ENCODE peak calls at places on chromosomes 12 and 14, in six cellular contexts. One of them, this sample, is unnamed.

GRCh38 chr12:131559517-131560516 is 151.1 kb upstream of the SFSWAP start:
- DNase-seq in kidney: no peak
- DNase-seq in NCI-H2171 treated with DMSO at 0.1 percent for 48 hours: peak; percentile 42
- DNase-seq in activated CD4-positive, alpha-beta T cell treated with anti-CD3 and anti-CD28 coated beads, Interleukin-2, amount 50 U/mL, for 48 hours: no peak
- DNase-seq in NCI-H1436 treated with DMSO at 0.1 percent for 48 hours: no peak
- DNase-seq in stimulated activated CD4-positive, alpha-beta T cell treated with anti-CD3 and anti-CD28 coated beads, TNF-alpha, amount 100 ng/mL, for 4 hours: no peak
- DNase-seq in this sample: no peak

GRCh38 chr14:101114726-101115481 is 211.4 kb upstream of the RTL1 start:
- DNase-seq in stimulated activated CD4-positive, alpha-beta T cell treated with anti-CD3 and anti-CD28 coated beads, TNF-alpha, amount 100 ng/mL, for 4 hours: no peak
- DNase-seq in kidney: peak; percentile 49
- DNase-seq in NCI-H1436 treated with DMSO at 0.1 percent for 48 hours: no peak
- DNase-seq in activated CD4-positive, alpha-beta T cell treated with anti-CD3 and anti-CD28 coated beads, Interleukin-2, amount 50 U/mL, for 48 hours: no peak
- DNase-seq in NCI-H2171 treated with DMSO at 0.1 percent for 48 hours: no peak
- DNase-seq in this sample: no peak

GRCh38 chr12:114403690-114404450 is 2.1 kb downstream of the TBX5 start:
- DNase-seq in NCI-H1436 treated with DMSO at 0.1 percent for 48 hours: no peak
- DNase-seq in NCI-H2171 treated with DMSO at 0.1 percent for 48 hours: no peak
- DNase-seq in stimulated activated CD4-positive, alpha-beta T cell treated with anti-CD3 and anti-CD28 coated beads, TNF-alpha, amount 100 ng/mL, for 4 hours: no peak
- DNase-seq in kidney: no peak
- DNase-seq in activated CD4-positive, alpha-beta T cell treated with anti-CD3 and anti-CD28 coated beads, Interleukin-2, amount 50 U/mL, for 48 hours: no peak
- DNase-seq in this sample: no peak

GRCh38 chr14:22836301-22837058 is at the start of gene MMP14:
- DNase-seq in NCI-H1436 treated with DMSO at 0.1 percent for 48 hours: no peak
- DNase-seq in stimulated activated CD4-positive, alpha-beta T cell treated with anti-CD3 and anti-CD28 coated beads, TNF-alpha, amount 100 ng/mL, for 4 hours: no peak
- DNase-seq in NCI-H2171 treated with DMSO at 0.1 percent for 48 hours: peak; percentile 68
- DNase-seq in activated CD4-positive, alpha-beta T cell treated with anti-CD3 and anti-CD28 coated beads, Interleukin-2, amount 50 U/mL, for 48 hours: no peak
- DNase-seq in kidney: peak; percentile 90
- DNase-seq in this sample: no peak

GRCh38 chr12:101881228-101881627 is 3.8 kb downstream of the DRAM1 start:
- DNase-seq in stimulated activated CD4-positive, alpha-beta T cell treated with anti-CD3 and anti-CD28 coated beads, TNF-alpha, amount 100 ng/mL, for 4 hours: no peak
- DNase-seq in NCI-H1436 treated with DMSO at 0.1 percent for 48 hours: no peak
- DNase-seq in activated CD4-positive, alpha-beta T cell treated with anti-CD3 and anti-CD28 coated beads, Interleukin-2, amount 50 U/mL, for 48 hours: no peak
- DNase-seq in NCI-H2171 treated with DMSO at 0.1 percent for 48 hours: no peak
- DNase-seq in kidney: no peak
- DNase-seq in this sample: no peak

GRCh38 chr14:53306267-53306721 is 153.2 kb upstream of the DDHD1 start:
- DNase-seq in activated CD4-positive, alpha-beta T cell treated with anti-CD3 and anti-CD28 coated beads, Interleukin-2, amount 50 U/mL, for 48 hours: peak; percentile 54
- DNase-seq in kidney: no peak
- DNase-seq in stimulated activated CD4-positive, alpha-beta T cell treated with anti-CD3 and anti-CD28 coated beads, TNF-alpha, amount 100 ng/mL, for 4 hours: no peak
- DNase-seq in NCI-H1436 treated with DMSO at 0.1 percent for 48 hours: no peak
- DNase-seq in NCI-H2171 treated with DMSO at 0.1 percent for 48 hours: peak; percentile 64
- DNase-seq in this sample: peak; percentile 2

GRCh38 chr12:124024263-124024678 is 51.3 kb downstream of the ZNF664 start:
- DNase-seq in NCI-H1436 treated with DMSO at 0.1 percent for 48 hours: no peak
- DNase-seq in stimulated activated CD4-positive, alpha-beta T cell treated with anti-CD3 and anti-CD28 coated beads, TNF-alpha, amount 100 ng/mL, for 4 hours: no peak
- DNase-seq in NCI-H2171 treated with DMSO at 0.1 percent for 48 hours: no peak
- DNase-seq in kidney: no peak
- DNase-seq in activated CD4-positive, alpha-beta T cell treated with anti-CD3 and anti-CD28 coated beads, Interleukin-2, amount 50 U/mL, for 48 hours: no peak
- DNase-seq in this sample: no peak

GRCh38 chr12:99087278-99087677 is 442.2 kb downstream of the APAF1 start:
- DNase-seq in NCI-H2171 treated with DMSO at 0.1 percent for 48 hours: peak; percentile 69
- DNase-seq in activated CD4-positive, alpha-beta T cell treated with anti-CD3 and anti-CD28 coated beads, Interleukin-2, amount 50 U/mL, for 48 hours: no peak
- DNase-seq in NCI-H1436 treated with DMSO at 0.1 percent for 48 hours: peak; percentile 93
- DNase-seq in kidney: no peak
- DNase-seq in stimulated activated CD4-positive, alpha-beta T cell treated with anti-CD3 and anti-CD28 coated beads, TNF-alpha, amount 100 ng/mL, for 4 hours: no peak
- DNase-seq in this sample: no peak

GRCh38 chr12:91858186-91858585 is 287.5 kb downstream of the BTG1 start:
- DNase-seq in NCI-H2171 treated with DMSO at 0.1 percent for 48 hours: no peak
- DNase-seq in kidney: no peak
- DNase-seq in stimulated activated CD4-positive, alpha-beta T cell treated with anti-CD3 and anti-CD28 coated beads, TNF-alpha, amount 100 ng/mL, for 4 hours: no peak
- DNase-seq in activated CD4-positive, alpha-beta T cell treated with anti-CD3 and anti-CD28 coated beads, Interleukin-2, amount 50 U/mL, for 48 hours: no peak
- DNase-seq in NCI-H1436 treated with DMSO at 0.1 percent for 48 hours: no peak
- DNase-seq in this sample: no peak

GRCh38 chr14:68279437-68279720 is 459.8 kb downstream of the RAD51B start:
- DNase-seq in kidney: no peak
- DNase-seq in NCI-H1436 treated with DMSO at 0.1 percent for 48 hours: no peak
- DNase-seq in NCI-H2171 treated with DMSO at 0.1 percent for 48 hours: no peak
- DNase-seq in activated CD4-positive, alpha-beta T cell treated with anti-CD3 and anti-CD28 coated beads, Interleukin-2, amount 50 U/mL, for 48 hours: no peak
- DNase-seq in stimulated activated CD4-positive, alpha-beta T cell treated with anti-CD3 and anti-CD28 coated beads, TNF-alpha, amount 100 ng/mL, for 4 hours: no peak
- DNase-seq in this sample: no peak

GRCh38 chr12:90043264-90043663 is 334.6 kb upstream of the ATP2B1 start:
- DNase-seq in NCI-H1436 treated with DMSO at 0.1 percent for 48 hours: no peak
- DNase-seq in NCI-H2171 treated with DMSO at 0.1 percent for 48 hours: no peak
- DNase-seq in activated CD4-positive, alpha-beta T cell treated with anti-CD3 and anti-CD28 coated beads, Interleukin-2, amount 50 U/mL, for 48 hours: no peak
- DNase-seq in kidney: no peak
- DNase-seq in stimulated activated CD4-positive, alpha-beta T cell treated with anti-CD3 and anti-CD28 coated beads, TNF-alpha, amount 100 ng/mL, for 4 hours: no peak
- DNase-seq in this sample: no peak

GRCh38 chr14:47596232-47596631 is 79.2 kb downstream of the MDGA2 start:
- DNase-seq in kidney: no peak
- DNase-seq in activated CD4-positive, alpha-beta T cell treated with anti-CD3 and anti-CD28 coated beads, Interleukin-2, amount 50 U/mL, for 48 hours: no peak
- DNase-seq in NCI-H2171 treated with DMSO at 0.1 percent for 48 hours: no peak
- DNase-seq in stimulated activated CD4-positive, alpha-beta T cell treated with anti-CD3 and anti-CD28 coated beads, TNF-alpha, amount 100 ng/mL, for 4 hours: no peak
- DNase-seq in NCI-H1436 treated with DMSO at 0.1 percent for 48 hours: no peak
- DNase-seq in this sample: no peak

GRCh38 chr12:91316825-91317224 is 134.2 kb upstream of the DCN start:
- DNase-seq in kidney: no peak
- DNase-seq in stimulated activated CD4-positive, alpha-beta T cell treated with anti-CD3 and anti-CD28 coated beads, TNF-alpha, amount 100 ng/mL, for 4 hours: no peak
- DNase-seq in NCI-H1436 treated with DMSO at 0.1 percent for 48 hours: no peak
- DNase-seq in NCI-H2171 treated with DMSO at 0.1 percent for 48 hours: no peak
- DNase-seq in activated CD4-positive, alpha-beta T cell treated with anti-CD3 and anti-CD28 coated beads, Interleukin-2, amount 50 U/mL, for 48 hours: no peak
- DNase-seq in this sample: no peak

GRCh38 chr12:29620030-29620429 is 122.5 kb upstream of the OVCH1 start:
- DNase-seq in NCI-H1436 treated with DMSO at 0.1 percent for 48 hours: no peak
- DNase-seq in NCI-H2171 treated with DMSO at 0.1 percent for 48 hours: no peak
- DNase-seq in kidney: no peak
- DNase-seq in activated CD4-positive, alpha-beta T cell treated with anti-CD3 and anti-CD28 coated beads, Interleukin-2, amount 50 U/mL, for 48 hours: no peak
- DNase-seq in stimulated activated CD4-positive, alpha-beta T cell treated with anti-CD3 and anti-CD28 coated beads, TNF-alpha, amount 100 ng/mL, for 4 hours: no peak
- DNase-seq in this sample: no peak

GRCh38 chr12:57224973-57225679 is 4.4 kb upstream of the SHMT2 start:
- DNase-seq in NCI-H2171 treated with DMSO at 0.1 percent for 48 hours: peak; percentile 76
- DNase-seq in activated CD4-positive, alpha-beta T cell treated with anti-CD3 and anti-CD28 coated beads, Interleukin-2, amount 50 U/mL, for 48 hours: peak; percentile 72
- DNase-seq in stimulated activated CD4-positive, alpha-beta T cell treated with anti-CD3 and anti-CD28 coated beads, TNF-alpha, amount 100 ng/mL, for 4 hours: no peak
- DNase-seq in kidney: no peak
- DNase-seq in NCI-H1436 treated with DMSO at 0.1 percent for 48 hours: no peak
- DNase-seq in this sample: peak; percentile 41

GRCh38 chr12:4849024-4849594 is 60.6 kb upstream of the KCNA1 start:
- DNase-seq in NCI-H2171 treated with DMSO at 0.1 percent for 48 hours: peak; percentile 29
- DNase-seq in stimulated activated CD4-positive, alpha-beta T cell treated with anti-CD3 and anti-CD28 coated beads, TNF-alpha, amount 100 ng/mL, for 4 hours: no peak
- DNase-seq in NCI-H1436 treated with DMSO at 0.1 percent for 48 hours: no peak
- DNase-seq in kidney: no peak
- DNase-seq in activated CD4-positive, alpha-beta T cell treated with anti-CD3 and anti-CD28 coated beads, Interleukin-2, amount 50 U/mL, for 48 hours: no peak
- DNase-seq in this sample: no peak

GRCh38 chr12:98328467-98328866 is 186.9 kb upstream of the TMPO start:
- DNase-seq in NCI-H2171 treated with DMSO at 0.1 percent for 48 hours: no peak
- DNase-seq in activated CD4-positive, alpha-beta T cell treated with anti-CD3 and anti-CD28 coated beads, Interleukin-2, amount 50 U/mL, for 48 hours: no peak
- DNase-seq in stimulated activated CD4-positive, alpha-beta T cell treated with anti-CD3 and anti-CD28 coated beads, TNF-alpha, amount 100 ng/mL, for 4 hours: no peak
- DNase-seq in NCI-H1436 treated with DMSO at 0.1 percent for 48 hours: no peak
- DNase-seq in kidney: no peak
- DNase-seq in this sample: no peak

GRCh38 chr14:104366931-104367810 is 212.4 kb upstream of the C14orf180 start:
- DNase-seq in NCI-H1436 treated with DMSO at 0.1 percent for 48 hours: no peak
- DNase-seq in stimulated activated CD4-positive, alpha-beta T cell treated with anti-CD3 and anti-CD28 coated beads, TNF-alpha, amount 100 ng/mL, for 4 hours: no peak
- DNase-seq in kidney: peak; percentile 48
- DNase-seq in NCI-H2171 treated with DMSO at 0.1 percent for 48 hours: no peak
- DNase-seq in activated CD4-positive, alpha-beta T cell treated with anti-CD3 and anti-CD28 coated beads, Interleukin-2, amount 50 U/mL, for 48 hours: no peak
- DNase-seq in this sample: no peak

GRCh38 chr14:70905316-70905715 is 1.9 kb upstream of the PCNX1 start:
- DNase-seq in NCI-H1436 treated with DMSO at 0.1 percent for 48 hours: no peak
- DNase-seq in kidney: no peak
- DNase-seq in NCI-H2171 treated with DMSO at 0.1 percent for 48 hours: no peak
- DNase-seq in activated CD4-positive, alpha-beta T cell treated with anti-CD3 and anti-CD28 coated beads, Interleukin-2, amount 50 U/mL, for 48 hours: no peak
- DNase-seq in stimulated activated CD4-positive, alpha-beta T cell treated with anti-CD3 and anti-CD28 coated beads, TNF-alpha, amount 100 ng/mL, for 4 hours: no peak
- DNase-seq in this sample: no peak

GRCh38 chr14:71739273-71739990 is 192.8 kb upstream of the RGS6 start:
- DNase-seq in NCI-H1436 treated with DMSO at 0.1 percent for 48 hours: no peak
- DNase-seq in stimulated activated CD4-positive, alpha-beta T cell treated with anti-CD3 and anti-CD28 coated beads, TNF-alpha, amount 100 ng/mL, for 4 hours: no peak
- DNase-seq in NCI-H2171 treated with DMSO at 0.1 percent for 48 hours: no peak
- DNase-seq in activated CD4-positive, alpha-beta T cell treated with anti-CD3 and anti-CD28 coated beads, Interleukin-2, amount 50 U/mL, for 48 hours: no peak
- DNase-seq in kidney: no peak
- DNase-seq in this sample: no peak

GRCh38 chr12:32034045-32034444 is 72.6 kb upstream of the BICD1 start:
- DNase-seq in activated CD4-positive, alpha-beta T cell treated with anti-CD3 and anti-CD28 coated beads, Interleukin-2, amount 50 U/mL, for 48 hours: no peak
- DNase-seq in NCI-H2171 treated with DMSO at 0.1 percent for 48 hours: no peak
- DNase-seq in stimulated activated CD4-positive, alpha-beta T cell treated with anti-CD3 and anti-CD28 coated beads, TNF-alpha, amount 100 ng/mL, for 4 hours: no peak
- DNase-seq in NCI-H1436 treated with DMSO at 0.1 percent for 48 hours: no peak
- DNase-seq in kidney: no peak
- DNase-seq in this sample: no peak

GRCh38 chr12:4449862-4450222 is 4.2 kb upstream of the FGF6 start:
- DNase-seq in NCI-H2171 treated with DMSO at 0.1 percent for 48 hours: peak; percentile 94
- DNase-seq in stimulated activated CD4-positive, alpha-beta T cell treated with anti-CD3 and anti-CD28 coated beads, TNF-alpha, amount 100 ng/mL, for 4 hours: no peak
- DNase-seq in kidney: no peak
- DNase-seq in NCI-H1436 treated with DMSO at 0.1 percent for 48 hours: no peak
- DNase-seq in activated CD4-positive, alpha-beta T cell treated with anti-CD3 and anti-CD28 coated beads, Interleukin-2, amount 50 U/mL, for 48 hours: no peak
- DNase-seq in this sample: no peak

GRCh38 chr14:50961606-50962259 is 17.4 kb upstream of the PYGL start:
- DNase-seq in stimulated activated CD4-positive, alpha-beta T cell treated with anti-CD3 and anti-CD28 coated beads, TNF-alpha, amount 100 ng/mL, for 4 hours: no peak
- DNase-seq in NCI-H1436 treated with DMSO at 0.1 percent for 48 hours: no peak
- DNase-seq in NCI-H2171 treated with DMSO at 0.1 percent for 48 hours: no peak
- DNase-seq in kidney: no peak
- DNase-seq in activated CD4-positive, alpha-beta T cell treated with anti-CD3 and anti-CD28 coated beads, Interleukin-2, amount 50 U/mL, for 48 hours: no peak
- DNase-seq in this sample: no peak

GRCh38 chr14:33309081-33309480 is 370.4 kb downstream of the NPAS3 start:
- DNase-seq in kidney: no peak
- DNase-seq in NCI-H2171 treated with DMSO at 0.1 percent for 48 hours: peak; percentile 14
- DNase-seq in activated CD4-positive, alpha-beta T cell treated with anti-CD3 and anti-CD28 coated beads, Interleukin-2, amount 50 U/mL, for 48 hours: no peak
- DNase-seq in NCI-H1436 treated with DMSO at 0.1 percent for 48 hours: no peak
- DNase-seq in stimulated activated CD4-positive, alpha-beta T cell treated with anti-CD3 and anti-CD28 coated beads, TNF-alpha, amount 100 ng/mL, for 4 hours: no peak
- DNase-seq in this sample: no peak

GRCh38 chr14:77638738-77639137 is 22.3 kb upstream of the SPTLC2 start:
- DNase-seq in NCI-H2171 treated with DMSO at 0.1 percent for 48 hours: no peak
- DNase-seq in stimulated activated CD4-positive, alpha-beta T cell treated with anti-CD3 and anti-CD28 coated beads, TNF-alpha, amount 100 ng/mL, for 4 hours: no peak
- DNase-seq in activated CD4-positive, alpha-beta T cell treated with anti-CD3 and anti-CD28 coated beads, Interleukin-2, amount 50 U/mL, for 48 hours: no peak
- DNase-seq in NCI-H1436 treated with DMSO at 0.1 percent for 48 hours: no peak
- DNase-seq in kidney: no peak
- DNase-seq in this sample: no peak

GRCh38 chr12:116142936-116143882 is 134.3 kb downstream of the MED13L start:
- DNase-seq in NCI-H2171 treated with DMSO at 0.1 percent for 48 hours: no peak
- DNase-seq in kidney: no peak
- DNase-seq in stimulated activated CD4-positive, alpha-beta T cell treated with anti-CD3 and anti-CD28 coated beads, TNF-alpha, amount 100 ng/mL, for 4 hours: no peak
- DNase-seq in activated CD4-positive, alpha-beta T cell treated with anti-CD3 and anti-CD28 coated beads, Interleukin-2, amount 50 U/mL, for 48 hours: no peak
- DNase-seq in NCI-H1436 treated with DMSO at 0.1 percent for 48 hours: no peak
- DNase-seq in this sample: no peak

GRCh38 chr14:80948291-80948690 is 6.8 kb upstream of the CEP128 start:
- DNase-seq in kidney: no peak
- DNase-seq in NCI-H2171 treated with DMSO at 0.1 percent for 48 hours: no peak
- DNase-seq in NCI-H1436 treated with DMSO at 0.1 percent for 48 hours: no peak
- DNase-seq in stimulated activated CD4-positive, alpha-beta T cell treated with anti-CD3 and anti-CD28 coated beads, TNF-alpha, amount 100 ng/mL, for 4 hours: no peak
- DNase-seq in activated CD4-positive, alpha-beta T cell treated with anti-CD3 and anti-CD28 coated beads, Interleukin-2, amount 50 U/mL, for 48 hours: no peak
- DNase-seq in this sample: no peak

GRCh38 chr12:4270016-4270669 is 3.4 kb upstream of the CCND2 start:
- DNase-seq in kidney: no peak
- DNase-seq in activated CD4-positive, alpha-beta T cell treated with anti-CD3 and anti-CD28 coated beads, Interleukin-2, amount 50 U/mL, for 48 hours: peak; percentile 71
- DNase-seq in NCI-H1436 treated with DMSO at 0.1 percent for 48 hours: no peak
- DNase-seq in stimulated activated CD4-positive, alpha-beta T cell treated with anti-CD3 and anti-CD28 coated beads, TNF-alpha, amount 100 ng/mL, for 4 hours: no peak
- DNase-seq in NCI-H2171 treated with DMSO at 0.1 percent for 48 hours: peak; percentile 66
- DNase-seq in this sample: peak; percentile 34

GRCh38 chr12:41223600-41223999 is 35.5 kb downstream of the PDZRN4 start:
- DNase-seq in stimulated activated CD4-positive, alpha-beta T cell treated with anti-CD3 and anti-CD28 coated beads, TNF-alpha, amount 100 ng/mL, for 4 hours: no peak
- DNase-seq in kidney: no peak
- DNase-seq in activated CD4-positive, alpha-beta T cell treated with anti-CD3 and anti-CD28 coated beads, Interleukin-2, amount 50 U/mL, for 48 hours: no peak
- DNase-seq in NCI-H2171 treated with DMSO at 0.1 percent for 48 hours: no peak
- DNase-seq in NCI-H1436 treated with DMSO at 0.1 percent for 48 hours: no peak
- DNase-seq in this sample: no peak

GRCh38 chr12:111100003-111100402 is 179.6 kb upstream of the MYL2 start:
- DNase-seq in NCI-H1436 treated with DMSO at 0.1 percent for 48 hours: no peak
- DNase-seq in NCI-H2171 treated with DMSO at 0.1 percent for 48 hours: no peak
- DNase-seq in kidney: no peak
- DNase-seq in stimulated activated CD4-positive, alpha-beta T cell treated with anti-CD3 and anti-CD28 coated beads, TNF-alpha, amount 100 ng/mL, for 4 hours: no peak
- DNase-seq in activated CD4-positive, alpha-beta T cell treated with anti-CD3 and anti-CD28 coated beads, Interleukin-2, amount 50 U/mL, for 48 hours: no peak
- DNase-seq in this sample: no peak

This sample was measured in activated T-helper 9 cell treated with anti-CD3 and anti-CD28 coated beads, Interleukin-2, amount 50 U/mL, for 16 hours.